ENCODE peak calls at places on chromosomes 4 and X, in eight cellular contexts. One of them, this sample, is unnamed.

GRCh38 chr4:74230902-74231499 is 73.1 kb downstream of the MTHFD2L start:
- DNase-seq in activated gamma-delta T cell: no peak
- DNase-seq in mesenchymal stem cell: peak
- DNase-seq in epithelial cell of esophagus: peak
- DNase-seq in activated CD4-positive, alpha-beta T cell treated with anti-CD3 and anti-CD28 coated beads for 4 hours: no peak
- DNase-seq in dorsolateral prefrontal cortex: no peak
- DNase-seq in activated CD8-positive, alpha-beta memory T cell treated with anti-CD3 and anti-CD28 coated beads, Interleukin-2, amount 50 U/mL, for 4 hours: no peak
- DNase-seq in mucosa of descending colon: no peak
- DNase-seq in this sample: no peak

GRCh38 chrX:152932144-152932543 is 34.3 kb downstream of the ZNF185 start:
- DNase-seq in activated gamma-delta T cell: no peak
- DNase-seq in mesenchymal stem cell: no peak
- DNase-seq in epithelial cell of esophagus: no peak
- DNase-seq in activated CD4-positive, alpha-beta T cell treated with anti-CD3 and anti-CD28 coated beads for 4 hours: no peak
- DNase-seq in dorsolateral prefrontal cortex: no peak
- DNase-seq in activated CD8-positive, alpha-beta memory T cell treated with anti-CD3 and anti-CD28 coated beads, Interleukin-2, amount 50 U/mL, for 4 hours: no peak
- DNase-seq in mucosa of descending colon: no peak
- DNase-seq in this sample: no peak

GRCh38 chrX:152072236-152072635 is 66.1 kb downstream of the MAGEA10 start:
- DNase-seq in activated gamma-delta T cell: no peak
- DNase-seq in mesenchymal stem cell: peak
- DNase-seq in epithelial cell of esophagus: peak
- DNase-seq in activated CD4-positive, alpha-beta T cell treated with anti-CD3 and anti-CD28 coated beads for 4 hours: no peak
- DNase-seq in dorsolateral prefrontal cortex: no peak
- DNase-seq in activated CD8-positive, alpha-beta memory T cell treated with anti-CD3 and anti-CD28 coated beads, Interleukin-2, amount 50 U/mL, for 4 hours: no peak
- DNase-seq in mucosa of descending colon: no peak
- DNase-seq in this sample: no peak

GRCh38 chrX:20217279-20217678 is 49.4 kb downstream of the RPS6KA3 start:
- DNase-seq in activated gamma-delta T cell: no peak
- DNase-seq in mesenchymal stem cell: peak
- DNase-seq in epithelial cell of esophagus: peak
- DNase-seq in activated CD4-positive, alpha-beta T cell treated with anti-CD3 and anti-CD28 coated beads for 4 hours: no peak
- DNase-seq in dorsolateral prefrontal cortex: no peak
- DNase-seq in activated CD8-positive, alpha-beta memory T cell treated with anti-CD3 and anti-CD28 coated beads, Interleukin-2, amount 50 U/mL, for 4 hours: no peak
- DNase-seq in mucosa of descending colon: no peak
- DNase-seq in this sample: no peak

GRCh38 chrX:153864561-153865320 is 21.2 kb downstream of the L1CAM start:
- DNase-seq in activated gamma-delta T cell: no peak
- DNase-seq in mesenchymal stem cell: no peak
- DNase-seq in epithelial cell of esophagus: no peak
- DNase-seq in activated CD4-positive, alpha-beta T cell treated with anti-CD3 and anti-CD28 coated beads for 4 hours: no peak
- DNase-seq in dorsolateral prefrontal cortex: no peak
- DNase-seq in activated CD8-positive, alpha-beta memory T cell treated with anti-CD3 and anti-CD28 coated beads, Interleukin-2, amount 50 U/mL, for 4 hours: no peak
- DNase-seq in mucosa of descending colon: no peak
- DNase-seq in this sample: no peak

GRCh38 chr4:48360966-48361470 is 19.7 kb downstream of the SLAIN2 start:
- DNase-seq in activated gamma-delta T cell: no peak
- DNase-seq in mesenchymal stem cell: no peak
- DNase-seq in epithelial cell of esophagus: no peak
- DNase-seq in activated CD4-positive, alpha-beta T cell treated with anti-CD3 and anti-CD28 coated beads for 4 hours: no peak
- DNase-seq in dorsolateral prefrontal cortex: no peak
- DNase-seq in activated CD8-positive, alpha-beta memory T cell treated with anti-CD3 and anti-CD28 coated beads, Interleukin-2, amount 50 U/mL, for 4 hours: no peak
- DNase-seq in mucosa of descending colon: no peak
- DNase-seq in this sample: no peak

GRCh38 chrX:83446355-83446754 is 61.7 kb upstream of the POU3F4 start:
- DNase-seq in activated gamma-delta T cell: no peak
- DNase-seq in mesenchymal stem cell: no peak
- DNase-seq in epithelial cell of esophagus: no peak
- DNase-seq in activated CD4-positive, alpha-beta T cell treated with anti-CD3 and anti-CD28 coated beads for 4 hours: no peak
- DNase-seq in dorsolateral prefrontal cortex: no peak
- DNase-seq in activated CD8-positive, alpha-beta memory T cell treated with anti-CD3 and anti-CD28 coated beads, Interleukin-2, amount 50 U/mL, for 4 hours: no peak
- DNase-seq in mucosa of descending colon: no peak
- DNase-seq in this sample: no peak

GRCh38 chrX:154532690-154533089 is 14.0 kb downstream of the G6PD start:
- DNase-seq in activated gamma-delta T cell: no peak
- DNase-seq in mesenchymal stem cell: no peak
- DNase-seq in epithelial cell of esophagus: no peak
- DNase-seq in activated CD4-positive, alpha-beta T cell treated with anti-CD3 and anti-CD28 coated beads for 4 hours: no peak
- DNase-seq in dorsolateral prefrontal cortex: no peak
- DNase-seq in activated CD8-positive, alpha-beta memory T cell treated with anti-CD3 and anti-CD28 coated beads, Interleukin-2, amount 50 U/mL, for 4 hours: no peak
- DNase-seq in mucosa of descending colon: no peak
- DNase-seq in this sample: no peak

GRCh38 chr4:185467101-185467500 is 4.4 kb downstream of the CCDC110 start:
- DNase-seq in activated gamma-delta T cell: no peak
- DNase-seq in mesenchymal stem cell: no peak
- DNase-seq in epithelial cell of esophagus: no peak
- DNase-seq in activated CD4-positive, alpha-beta T cell treated with anti-CD3 and anti-CD28 coated beads for 4 hours: no peak
- DNase-seq in dorsolateral prefrontal cortex: no peak
- DNase-seq in activated CD8-positive, alpha-beta memory T cell treated with anti-CD3 and anti-CD28 coated beads, Interleukin-2, amount 50 U/mL, for 4 hours: no peak
- DNase-seq in mucosa of descending colon: no peak
- DNase-seq in this sample: no peak

GRCh38 chrX:46994096-46994495 is 81.9 kb downstream of the JADE3 start:
- DNase-seq in activated gamma-delta T cell: no peak
- DNase-seq in mesenchymal stem cell: no peak
- DNase-seq in epithelial cell of esophagus: no peak
- DNase-seq in activated CD4-positive, alpha-beta T cell treated with anti-CD3 and anti-CD28 coated beads for 4 hours: no peak
- DNase-seq in dorsolateral prefrontal cortex: peak
- DNase-seq in activated CD8-positive, alpha-beta memory T cell treated with anti-CD3 and anti-CD28 coated beads, Interleukin-2, amount 50 U/mL, for 4 hours: no peak
- DNase-seq in mucosa of descending colon: no peak
- DNase-seq in this sample: no peak

GRCh38 chrX:54865208-54865607 is 55.4 kb upstream of the TRO start:
- DNase-seq in activated gamma-delta T cell: no peak
- DNase-seq in mesenchymal stem cell: no peak
- DNase-seq in epithelial cell of esophagus: no peak
- DNase-seq in activated CD4-positive, alpha-beta T cell treated with anti-CD3 and anti-CD28 coated beads for 4 hours: no peak
- DNase-seq in dorsolateral prefrontal cortex: no peak
- DNase-seq in activated CD8-positive, alpha-beta memory T cell treated with anti-CD3 and anti-CD28 coated beads, Interleukin-2, amount 50 U/mL, for 4 hours: no peak
- DNase-seq in mucosa of descending colon: no peak
- DNase-seq in this sample: no peak

GRCh38 chrX:50594788-50595187 is 124.2 kb upstream of the DGKK start:
- DNase-seq in activated gamma-delta T cell: no peak
- DNase-seq in mesenchymal stem cell: no peak
- DNase-seq in epithelial cell of esophagus: no peak
- DNase-seq in activated CD4-positive, alpha-beta T cell treated with anti-CD3 and anti-CD28 coated beads for 4 hours: no peak
- DNase-seq in dorsolateral prefrontal cortex: no peak
- DNase-seq in activated CD8-positive, alpha-beta memory T cell treated with anti-CD3 and anti-CD28 coated beads, Interleukin-2, amount 50 U/mL, for 4 hours: no peak
- DNase-seq in mucosa of descending colon: no peak
- DNase-seq in this sample: no peak

GRCh38 chrX:68175569-68175968 is 257.7 kb downstream of the OPHN1 start:
- DNase-seq in activated gamma-delta T cell: no peak
- DNase-seq in mesenchymal stem cell: peak
- DNase-seq in epithelial cell of esophagus: peak
- DNase-seq in activated CD4-positive, alpha-beta T cell treated with anti-CD3 and anti-CD28 coated beads for 4 hours: no peak
- DNase-seq in dorsolateral prefrontal cortex: no peak
- DNase-seq in activated CD8-positive, alpha-beta memory T cell treated with anti-CD3 and anti-CD28 coated beads, Interleukin-2, amount 50 U/mL, for 4 hours: no peak
- DNase-seq in mucosa of descending colon: no peak
- DNase-seq in this sample: no peak

GRCh38 chr4:82415922-82416365 is 14.3 kb downstream of the HNRNPDL start:
- DNase-seq in activated gamma-delta T cell: no peak
- DNase-seq in mesenchymal stem cell: no peak
- DNase-seq in epithelial cell of esophagus: no peak
- DNase-seq in activated CD4-positive, alpha-beta T cell treated with anti-CD3 and anti-CD28 coated beads for 4 hours: no peak
- DNase-seq in dorsolateral prefrontal cortex: no peak
- DNase-seq in activated CD8-positive, alpha-beta memory T cell treated with anti-CD3 and anti-CD28 coated beads, Interleukin-2, amount 50 U/mL, for 4 hours: no peak
- DNase-seq in mucosa of descending colon: no peak
- DNase-seq in this sample: no peak

GRCh38 chrX:52416816-52417215 is 48.0 kb downstream of the XAGE2 start:
- DNase-seq in activated gamma-delta T cell: no peak
- DNase-seq in mesenchymal stem cell: no peak
- DNase-seq in epithelial cell of esophagus: no peak
- DNase-seq in activated CD4-positive, alpha-beta T cell treated with anti-CD3 and anti-CD28 coated beads for 4 hours: no peak
- DNase-seq in dorsolateral prefrontal cortex: no peak
- DNase-seq in activated CD8-positive, alpha-beta memory T cell treated with anti-CD3 and anti-CD28 coated beads, Interleukin-2, amount 50 U/mL, for 4 hours: no peak
- DNase-seq in mucosa of descending colon: no peak
- DNase-seq in this sample: no peak

GRCh38 chrX:63764946-63765345 is 20.1 kb downstream of the ARHGEF9 start:
- DNase-seq in activated gamma-delta T cell: no peak
- DNase-seq in mesenchymal stem cell: no peak
- DNase-seq in epithelial cell of esophagus: peak
- DNase-seq in activated CD4-positive, alpha-beta T cell treated with anti-CD3 and anti-CD28 coated beads for 4 hours: no peak
- DNase-seq in dorsolateral prefrontal cortex: no peak
- DNase-seq in activated CD8-positive, alpha-beta memory T cell treated with anti-CD3 and anti-CD28 coated beads, Interleukin-2, amount 50 U/mL, for 4 hours: no peak
- DNase-seq in mucosa of descending colon: no peak
- DNase-seq in this sample: no peak

GRCh38 chrX:9586992-9587392 is 122.1 kb downstream of the TBL1X start:
- DNase-seq in activated gamma-delta T cell: no peak
- DNase-seq in mesenchymal stem cell: no peak
- DNase-seq in epithelial cell of esophagus: no peak
- DNase-seq in activated CD4-positive, alpha-beta T cell treated with anti-CD3 and anti-CD28 coated beads for 4 hours: no peak
- DNase-seq in dorsolateral prefrontal cortex: no peak
- DNase-seq in activated CD8-positive, alpha-beta memory T cell treated with anti-CD3 and anti-CD28 coated beads, Interleukin-2, amount 50 U/mL, for 4 hours: no peak
- DNase-seq in mucosa of descending colon: no peak
- DNase-seq in this sample: no peak

GRCh38 chr4:5976431-5976830 is 41.8 kb downstream of the C4orf50 start:
- DNase-seq in activated gamma-delta T cell: no peak
- DNase-seq in mesenchymal stem cell: no peak
- DNase-seq in epithelial cell of esophagus: no peak
- DNase-seq in activated CD4-positive, alpha-beta T cell treated with anti-CD3 and anti-CD28 coated beads for 4 hours: no peak
- DNase-seq in dorsolateral prefrontal cortex: no peak
- DNase-seq in activated CD8-positive, alpha-beta memory T cell treated with anti-CD3 and anti-CD28 coated beads, Interleukin-2, amount 50 U/mL, for 4 hours: no peak
- DNase-seq in mucosa of descending colon: no peak
- DNase-seq in this sample: no peak

GRCh38 chrX:119693996-119694451 is 1.1 kb upstream of the SEPTIN6 start:
- DNase-seq in activated gamma-delta T cell: no peak
- DNase-seq in mesenchymal stem cell: peak
- DNase-seq in epithelial cell of esophagus: no peak
- DNase-seq in activated CD4-positive, alpha-beta T cell treated with anti-CD3 and anti-CD28 coated beads for 4 hours: no peak
- DNase-seq in dorsolateral prefrontal cortex: no peak
- DNase-seq in activated CD8-positive, alpha-beta memory T cell treated with anti-CD3 and anti-CD28 coated beads, Interleukin-2, amount 50 U/mL, for 4 hours: no peak
- DNase-seq in mucosa of descending colon: no peak
- DNase-seq in this sample: no peak

GRCh38 chr4:182042945-182043344 is 200.3 kb upstream of the TENM3 start:
- DNase-seq in activated gamma-delta T cell: no peak
- DNase-seq in mesenchymal stem cell: no peak
- DNase-seq in epithelial cell of esophagus: peak
- DNase-seq in activated CD4-positive, alpha-beta T cell treated with anti-CD3 and anti-CD28 coated beads for 4 hours: no peak
- DNase-seq in dorsolateral prefrontal cortex: no peak
- DNase-seq in activated CD8-positive, alpha-beta memory T cell treated with anti-CD3 and anti-CD28 coated beads, Interleukin-2, amount 50 U/mL, for 4 hours: no peak
- DNase-seq in mucosa of descending colon: no peak
- DNase-seq in this sample: no peak

GRCh38 chr4:158823461-158823873 is 54.6 kb downstream of the FNIP2 start:
- DNase-seq in activated gamma-delta T cell: no peak
- DNase-seq in mesenchymal stem cell: peak
- DNase-seq in epithelial cell of esophagus: peak
- DNase-seq in activated CD4-positive, alpha-beta T cell treated with anti-CD3 and anti-CD28 coated beads for 4 hours: no peak
- DNase-seq in dorsolateral prefrontal cortex: no peak
- DNase-seq in activated CD8-positive, alpha-beta memory T cell treated with anti-CD3 and anti-CD28 coated beads, Interleukin-2, amount 50 U/mL, for 4 hours: no peak
- DNase-seq in mucosa of descending colon: no peak
- DNase-seq in this sample: no peak

GRCh38 chr4:24794916-24795665 is at the start of gene SOD3:
- DNase-seq in activated gamma-delta T cell: no peak
- DNase-seq in mesenchymal stem cell: peak
- DNase-seq in epithelial cell of esophagus: peak
- DNase-seq in activated CD4-positive, alpha-beta T cell treated with anti-CD3 and anti-CD28 coated beads for 4 hours: no peak
- DNase-seq in dorsolateral prefrontal cortex: no peak
- DNase-seq in activated CD8-positive, alpha-beta memory T cell treated with anti-CD3 and anti-CD28 coated beads, Interleukin-2, amount 50 U/mL, for 4 hours: no peak
- DNase-seq in mucosa of descending colon: peak
- DNase-seq in this sample: no peak

GRCh38 chr4:77959566-77960338 is 97.1 kb downstream of the MRPL1 start:
- DNase-seq in activated gamma-delta T cell: no peak
- DNase-seq in mesenchymal stem cell: peak
- DNase-seq in epithelial cell of esophagus: peak
- DNase-seq in activated CD4-positive, alpha-beta T cell treated with anti-CD3 and anti-CD28 coated beads for 4 hours: no peak
- DNase-seq in dorsolateral prefrontal cortex: no peak
- DNase-seq in activated CD8-positive, alpha-beta memory T cell treated with anti-CD3 and anti-CD28 coated beads, Interleukin-2, amount 50 U/mL, for 4 hours: no peak
- DNase-seq in mucosa of descending colon: no peak
- DNase-seq in this sample: no peak

GRCh38 chr4:83644677-83645639 is 109.0 kb downstream of the GPAT3 start:
- DNase-seq in activated gamma-delta T cell: no peak
- DNase-seq in mesenchymal stem cell: peak
- DNase-seq in epithelial cell of esophagus: peak
- DNase-seq in activated CD4-positive, alpha-beta T cell treated with anti-CD3 and anti-CD28 coated beads for 4 hours: peak
- DNase-seq in dorsolateral prefrontal cortex: peak
- DNase-seq in activated CD8-positive, alpha-beta memory T cell treated with anti-CD3 and anti-CD28 coated beads, Interleukin-2, amount 50 U/mL, for 4 hours: no peak
- DNase-seq in mucosa of descending colon: no peak
- DNase-seq in this sample: no peak

GRCh38 chrX:131828482-131828881 is 194.6 kb upstream of the STK26 start:
- DNase-seq in activated gamma-delta T cell: no peak
- DNase-seq in mesenchymal stem cell: no peak
- DNase-seq in epithelial cell of esophagus: no peak
- DNase-seq in activated CD4-positive, alpha-beta T cell treated with anti-CD3 and anti-CD28 coated beads for 4 hours: no peak
- DNase-seq in dorsolateral prefrontal cortex: no peak
- DNase-seq in activated CD8-positive, alpha-beta memory T cell treated with anti-CD3 and anti-CD28 coated beads, Interleukin-2, amount 50 U/mL, for 4 hours: no peak
- DNase-seq in mucosa of descending colon: no peak
- DNase-seq in this sample: no peak

GRCh38 chrX:9746148-9746880 is 19.3 kb downstream of the GPR143 start:
- DNase-seq in activated gamma-delta T cell: no peak
- DNase-seq in mesenchymal stem cell: peak
- DNase-seq in epithelial cell of esophagus: peak
- DNase-seq in activated CD4-positive, alpha-beta T cell treated with anti-CD3 and anti-CD28 coated beads for 4 hours: no peak
- DNase-seq in dorsolateral prefrontal cortex: no peak
- DNase-seq in activated CD8-positive, alpha-beta memory T cell treated with anti-CD3 and anti-CD28 coated beads, Interleukin-2, amount 50 U/mL, for 4 hours: no peak
- DNase-seq in mucosa of descending colon: no peak
- DNase-seq in this sample: no peak

GRCh38 chr4:150818129-150818528 is 197.0 kb downstream of the LRBA start:
- DNase-seq in activated gamma-delta T cell: no peak
- DNase-seq in mesenchymal stem cell: peak
- DNase-seq in epithelial cell of esophagus: no peak
- DNase-seq in activated CD4-positive, alpha-beta T cell treated with anti-CD3 and anti-CD28 coated beads for 4 hours: no peak
- DNase-seq in dorsolateral prefrontal cortex: no peak
- DNase-seq in activated CD8-positive, alpha-beta memory T cell treated with anti-CD3 and anti-CD28 coated beads, Interleukin-2, amount 50 U/mL, for 4 hours: no peak
- DNase-seq in mucosa of descending colon: no peak
- DNase-seq in this sample: no peak

GRCh38 chrX:72100824-72101351 is 30.8 kb downstream of the RTL5 start:
- DNase-seq in activated gamma-delta T cell: peak
- DNase-seq in mesenchymal stem cell: no peak
- DNase-seq in epithelial cell of esophagus: no peak
- DNase-seq in activated CD4-positive, alpha-beta T cell treated with anti-CD3 and anti-CD28 coated beads for 4 hours: peak
- DNase-seq in dorsolateral prefrontal cortex: no peak
- DNase-seq in activated CD8-positive, alpha-beta memory T cell treated with anti-CD3 and anti-CD28 coated beads, Interleukin-2, amount 50 U/mL, for 4 hours: peak
- DNase-seq in mucosa of descending colon: no peak
- DNase-seq in this sample: no peak

GRCh38 chr4:45741897-45742296 is 382.0 kb downstream of the GABRG1 start:
- DNase-seq in activated gamma-delta T cell: no peak
- DNase-seq in mesenchymal stem cell: no peak
- DNase-seq in epithelial cell of esophagus: no peak
- DNase-seq in activated CD4-positive, alpha-beta T cell treated with anti-CD3 and anti-CD28 coated beads for 4 hours: no peak
- DNase-seq in dorsolateral prefrontal cortex: no peak
- DNase-seq in activated CD8-positive, alpha-beta memory T cell treated with anti-CD3 and anti-CD28 coated beads, Interleukin-2, amount 50 U/mL, for 4 hours: no peak
- DNase-seq in mucosa of descending colon: no peak
- DNase-seq in this sample: no peak

GRCh38 chr4:14918336-14918735 is 83.9 kb upstream of the CPEB2 start:
- DNase-seq in activated gamma-delta T cell: no peak
- DNase-seq in mesenchymal stem cell: no peak
- DNase-seq in epithelial cell of esophagus: no peak
- DNase-seq in activated CD4-positive, alpha-beta T cell treated with anti-CD3 and anti-CD28 coated beads for 4 hours: no peak
- DNase-seq in dorsolateral prefrontal cortex: no peak
- DNase-seq in activated CD8-positive, alpha-beta memory T cell treated with anti-CD3 and anti-CD28 coated beads, Interleukin-2, amount 50 U/mL, for 4 hours: no peak
- DNase-seq in mucosa of descending colon: no peak
- DNase-seq in this sample: no peak

GRCh38 chr4:44629280-44629866 is 22.1 kb downstream of the YIPF7 start:
- DNase-seq in activated gamma-delta T cell: no peak
- DNase-seq in mesenchymal stem cell: peak
- DNase-seq in epithelial cell of esophagus: peak
- DNase-seq in activated CD4-positive, alpha-beta T cell treated with anti-CD3 and anti-CD28 coated beads for 4 hours: peak
- DNase-seq in dorsolateral prefrontal cortex: peak
- DNase-seq in activated CD8-positive, alpha-beta memory T cell treated with anti-CD3 and anti-CD28 coated beads, Interleukin-2, amount 50 U/mL, for 4 hours: no peak
- DNase-seq in mucosa of descending colon: no peak
- DNase-seq in this sample: no peak

GRCh38 chrX:96979766-96980165 is 96.1 kb downstream of the RPA4 start:
- DNase-seq in activated gamma-delta T cell: no peak
- DNase-seq in mesenchymal stem cell: no peak
- DNase-seq in epithelial cell of esophagus: no peak
- DNase-seq in activated CD4-positive, alpha-beta T cell treated with anti-CD3 and anti-CD28 coated beads for 4 hours: no peak
- DNase-seq in dorsolateral prefrontal cortex: no peak
- DNase-seq in activated CD8-positive, alpha-beta memory T cell treated with anti-CD3 and anti-CD28 coated beads, Interleukin-2, amount 50 U/mL, for 4 hours: no peak
- DNase-seq in mucosa of descending colon: no peak
- DNase-seq in this sample: no peak

GRCh38 chrX:128759745-128760144 is 707.5 kb upstream of the ACTRT1 start:
- DNase-seq in activated gamma-delta T cell: no peak
- DNase-seq in mesenchymal stem cell: no peak
- DNase-seq in epithelial cell of esophagus: no peak
- DNase-seq in activated CD4-positive, alpha-beta T cell treated with anti-CD3 and anti-CD28 coated beads for 4 hours: no peak
- DNase-seq in dorsolateral prefrontal cortex: no peak
- DNase-seq in activated CD8-positive, alpha-beta memory T cell treated with anti-CD3 and anti-CD28 coated beads, Interleukin-2, amount 50 U/mL, for 4 hours: no peak
- DNase-seq in mucosa of descending colon: no peak
- DNase-seq in this sample: no peak

GRCh38 chr4:116358633-116359222 is 726.6 kb downstream of the TRAM1L1 start:
- DNase-seq in activated gamma-delta T cell: no peak
- DNase-seq in mesenchymal stem cell: peak
- DNase-seq in epithelial cell of esophagus: peak
- DNase-seq in activated CD4-positive, alpha-beta T cell treated with anti-CD3 and anti-CD28 coated beads for 4 hours: no peak
- DNase-seq in dorsolateral prefrontal cortex: no peak
- DNase-seq in activated CD8-positive, alpha-beta memory T cell treated with anti-CD3 and anti-CD28 coated beads, Interleukin-2, amount 50 U/mL, for 4 hours: no peak
- DNase-seq in mucosa of descending colon: no peak
- DNase-seq in this sample: peak